ENCODE peak calls at places on chromosome 17, in four cellular contexts. Y is K562, Z is H1, E is SK-N-SH. B is an unnamed sample.

GRCh38 chr17:12665263-12666210 is at the start of gene MYOCD:
- DNase-seq in Y (no peak), Z (peak; percentile 82), E (peak; percentile 28), B (peak; percentile 71)

GRCh38 chr17:45973943-45974859 is 24.8 kb upstream of the STH start:
- DNase-seq in Y (no peak), E (no peak), Z (no peak), B (no peak)

GRCh38 chr17:20026960-20027359 is 17.8 kb downstream of the SPECC1 start:
- DNase-seq in E (no peak), Z (no peak), Y (no peak), B (no peak)

GRCh38 chr17:70021726-70022125 is 53.3 kb upstream of the KCNJ16 start:
- DNase-seq in Y (no peak), Z (no peak), E (no peak), B (peak; percentile 7)

GRCh38 chr17:64506201-64506575 is at the start of gene DDX5:
- DNase-seq in Y (peak; percentile 96), Z (peak; percentile 96), E (peak; percentile 97), B (peak; percentile 94)

GRCh38 chr17:5699789-5700188 is 115.5 kb upstream of the NLRP1 start:
- DNase-seq in Y (no peak), Z (no peak), E (no peak), B (no peak)

GRCh38 chr17:77691216-77692085 is 267.1 kb upstream of the TNRC6C start:
- DNase-seq in Y (no peak), E (peak; percentile 69), Z (no peak), B (no peak)

GRCh38 chr17:1639549-1639948 is 6.0 kb downstream of the SCARF1 start:
- DNase-seq in Z (no peak), E (peak; percentile 50), Y (no peak), B (no peak)

GRCh38 chr17:50078430-50078829 is 16.7 kb upstream of the PDK2 start:
- DNase-seq in E (no peak), Z (no peak), Y (no peak), B (no peak)

GRCh38 chr17:64343833-64344637 is 46.6 kb downstream of the PECAM1 start:
- DNase-seq in E (no peak), Z (no peak), Y (no peak), B (peak; percentile 90)

GRCh38 chr17:28867276-28867675 is 12.5 kb downstream of the ERAL1 start:
- DNase-seq in Y (no peak), E (no peak), Z (no peak), B (no peak)

GRCh38 chr17:28865946-28866752 is 11.3 kb downstream of the ERAL1 start:
- DNase-seq in E (no peak), Y (peak; percentile 54), Z (no peak), B (no peak)

GRCh38 chr17:28862497-28862896 is 7.7 kb downstream of the ERAL1 start:
- DNase-seq in Z (no peak), E (no peak), Y (no peak), B (no peak)

GRCh38 chr17:28861393-28862203 is 6.8 kb downstream of the ERAL1 start:
- DNase-seq in Z (no peak), Y (peak; percentile 90), E (no peak), B (no peak)

DNA sequence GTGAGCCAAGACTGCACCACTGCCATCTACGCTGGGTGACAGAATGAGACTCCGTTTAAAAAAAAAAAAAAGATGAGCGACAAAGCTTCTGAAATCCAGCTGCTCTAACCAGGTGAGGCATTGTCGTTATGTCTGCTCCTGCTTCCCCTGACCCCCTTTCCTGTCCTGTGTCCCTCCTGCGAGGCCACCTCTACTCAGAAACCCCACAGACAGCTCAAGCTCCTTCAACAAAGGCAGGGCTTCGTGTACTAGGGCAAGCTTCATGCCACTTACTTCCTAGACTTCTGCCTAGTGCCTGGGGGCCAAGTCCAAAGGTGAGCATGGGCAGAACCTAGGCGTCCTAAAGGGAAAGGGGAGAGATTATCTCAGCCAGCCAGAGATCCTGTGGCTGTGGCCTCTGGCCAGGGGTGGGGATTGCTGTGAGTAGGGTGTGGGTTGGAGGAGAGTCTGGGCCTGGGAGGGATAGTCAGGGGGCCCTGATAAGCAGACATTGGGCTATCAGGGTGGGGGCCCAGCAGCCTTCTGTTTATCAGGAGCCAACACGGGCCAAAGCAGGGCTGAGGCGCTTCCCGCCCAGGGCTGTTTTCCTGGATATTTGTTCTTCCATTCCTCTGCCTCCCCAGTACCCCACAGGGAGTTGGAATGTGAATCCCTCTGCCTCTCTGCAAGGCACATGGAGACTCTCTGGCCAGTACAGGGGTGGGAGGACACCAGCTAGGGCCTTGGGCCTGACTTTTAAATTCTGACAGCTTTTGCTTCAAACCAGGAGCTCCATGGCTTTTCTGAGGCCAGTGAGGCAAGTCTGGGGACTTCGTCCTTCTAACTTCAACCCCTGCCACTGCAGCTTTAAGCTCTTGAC is 10.4 kb downstream of the ERAL1 start:
- DNase-seq in E (no peak), Y (peak; percentile 98), Z (no peak), B (no peak)
- TF ChIP-seq RFX5 in E (no peak), Y (no peak), Z (no peak), B (no peak)

GRCh38 chr17:31492206-31492605 is 100.7 kb downstream of the RAB11FIP4 start:
- DNase-seq in Z (no peak), Y (no peak), E (no peak), B (no peak)
- H3K4me3 ChIP-seq in Z (no peak overlapping the region), Y (no peak overlapping the region), E (no peak overlapping the region), B (no peak overlapping the region)

DNA sequence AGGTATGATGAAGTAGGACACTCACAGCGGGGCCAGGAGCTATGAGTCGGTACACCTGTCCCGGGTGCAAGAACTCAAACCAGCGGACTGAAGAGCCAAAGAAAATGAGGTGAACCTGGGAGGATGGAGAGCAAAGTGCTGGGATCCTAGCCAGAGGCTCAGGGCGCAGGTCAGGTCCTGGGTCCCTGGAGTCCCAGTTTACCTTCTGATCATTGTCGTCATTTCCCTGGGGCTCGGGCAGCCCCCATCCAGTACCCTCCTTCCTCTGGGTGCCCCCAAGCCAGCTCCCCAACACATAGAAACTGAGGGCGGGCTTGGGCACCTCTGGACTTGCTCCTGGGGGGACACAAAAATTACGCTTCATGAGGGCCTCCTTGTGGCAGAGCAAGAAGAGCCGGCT is 16.2 kb downstream of the CTC1 start:
- DNase-seq in Z (no peak), E (no peak), Y (no peak), B (no peak)
- TF ChIP-seq RFX5 in Z (no peak), E (no peak), Y (no peak), B (no peak)

DNA sequence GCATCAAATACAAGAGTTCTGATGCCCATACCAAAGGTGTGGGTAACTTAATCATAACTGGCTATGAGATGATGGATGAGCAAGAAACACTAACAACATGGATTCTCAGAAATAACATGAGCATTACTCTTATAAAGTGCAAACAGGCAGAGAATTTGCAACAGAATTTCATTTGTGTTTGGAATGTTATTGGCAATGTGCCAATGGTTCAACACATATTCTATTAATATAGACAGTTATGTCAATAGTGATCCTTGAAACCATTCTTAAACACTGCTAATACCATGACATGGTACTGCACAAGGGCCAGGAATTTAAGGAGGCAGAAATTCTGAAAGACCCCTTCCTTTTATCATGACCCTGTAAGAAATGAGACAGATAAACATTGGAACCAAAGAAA is 217.1 kb upstream of the WSB1 start:
- DNase-seq in Z (no peak), Y (no peak), E (no peak), B (no peak)
- H3K4me3 ChIP-seq in Z (no peak overlapping the region), Y (no peak overlapping the region), E (no peak overlapping the region), B (no peak overlapping the region)

GRCh38 chr17:16820161-16820877 is 130.3 kb downstream of the CCDC144A start:
- DNase-seq in E (no peak), Y (no peak), Z (no peak), B (no peak)

GRCh38 chr17:16818821-16819683 is 129.0 kb downstream of the CCDC144A start:
- DNase-seq in Z (no peak), Y (peak; percentile 18), E (no peak), B (no peak)

GRCh38 chr17:16818340-16818739 is 128.3 kb downstream of the CCDC144A start:
- DNase-seq in Z (no peak), Y (no peak), E (no peak), B (no peak)

GRCh38 chr17:16817201-16817600 is 127.2 kb downstream of the CCDC144A start:
- DNase-seq in E (no peak), Y (no peak), Z (no peak), B (no peak)

DNA sequence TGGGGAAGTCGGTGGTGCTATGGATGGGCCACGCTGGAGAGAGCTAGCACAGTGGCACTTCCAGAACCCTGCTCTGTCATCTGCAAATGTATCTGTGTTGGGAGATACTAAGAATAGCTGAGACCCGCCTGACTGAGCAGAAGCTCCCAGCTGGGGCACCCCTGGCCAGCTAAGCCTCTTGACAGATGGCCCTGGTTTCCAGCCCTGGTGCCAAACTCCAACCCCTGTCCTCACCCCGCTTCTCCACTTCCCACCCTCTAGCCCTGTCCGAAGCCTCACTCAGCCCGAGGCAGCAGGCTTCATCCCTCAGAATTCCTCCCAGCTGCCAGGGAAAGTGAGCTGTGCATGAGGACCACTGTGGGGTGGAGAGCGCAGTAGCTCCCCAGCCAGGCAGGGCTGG is 124.4 kb downstream of the CCDC144A start:
- DNase-seq in Y (no peak), Z (no peak), E (no peak), B (no peak)
- TF ChIP-seq RFX5 in Y (no peak), Z (no peak), E (no peak), B (no peak)

GRCh38 chr17:58694302-58694701 is 1.9 kb downstream of the RAD51C start:
- DNase-seq in Y (no peak), E (no peak), Z (no peak), B (no peak)
- H3K4me3 ChIP-seq in Y (peak overlapping the region; percentile 52), E (no peak overlapping the region), Z (no peak overlapping the region), B (no peak overlapping the region)

DNA sequence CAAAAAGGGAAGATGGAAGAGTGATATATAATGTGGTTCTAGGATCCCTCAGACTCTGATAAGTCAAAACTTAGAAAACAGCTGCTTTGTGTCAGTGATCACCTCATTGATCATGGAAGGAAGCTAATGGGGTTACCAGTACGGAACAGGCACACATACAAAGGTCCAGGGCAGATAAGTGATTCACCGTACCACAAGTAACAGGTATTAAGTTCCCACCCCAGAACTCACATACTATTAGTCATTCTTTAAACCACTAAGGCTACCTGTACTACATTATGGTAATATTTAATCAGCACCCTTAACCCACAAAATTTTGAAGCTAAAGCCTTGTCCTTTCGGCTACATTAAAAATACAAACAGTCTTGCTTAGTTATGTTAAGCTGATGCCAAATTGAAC is 17.4 kb downstream of the RNF43 start:
- DNase-seq in E (no peak), Y (no peak), Z (no peak), B (no peak)
- TF ChIP-seq RFX5 in E (no peak), Y (no peak), Z (no peak), B (no peak)

GRCh38 chr17:80981062-80981902 is 10.4 kb upstream of the CHMP6 start:
- DNase-seq in Z (peak; percentile 91), E (peak; percentile 99), Y (peak; percentile 80), B (no peak)
- H3K4me3 ChIP-seq in Z (no peak overlapping the region), E (peak overlapping the region; percentile 25), Y (peak overlapping the region; percentile 22), B (no peak overlapping the region)

DNA sequence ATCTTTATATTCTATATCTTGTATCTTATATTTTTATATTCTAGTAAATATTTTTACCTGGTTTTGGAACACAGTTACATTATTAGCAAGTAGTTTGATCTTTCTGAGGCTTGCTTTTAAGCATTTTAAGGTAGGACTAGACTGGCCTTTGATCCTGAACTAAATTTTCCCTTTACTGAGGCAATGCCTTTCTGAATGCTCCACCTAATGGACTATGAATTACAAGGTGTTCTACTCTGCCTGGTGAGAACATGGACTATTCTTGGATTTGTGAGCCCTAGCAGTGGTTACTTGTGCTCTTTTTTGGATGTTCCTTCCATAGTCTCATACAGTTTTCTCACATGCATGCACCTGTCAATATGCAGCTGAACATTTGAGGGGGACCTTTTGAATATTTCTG is 32.5 kb upstream of the SMIM36 start:
- DNase-seq in Y (no peak), E (no peak), Z (no peak), B (no peak)
- TF ChIP-seq RFX5 in Y (no peak), E (no peak), Z (no peak), B (no peak)